ENCODE peak calls at places on chromosomes 5 and 9, in five cellular contexts. G, H, O, A and F are unnamed samples.

GRCh38 chr5:127757576-127757975 is 54.4 kb downstream of the CCDC192 start:
- DNase-seq in G (peak; percentile 43), H (peak; percentile 53), O (no peak), A (no peak), F (peak; percentile 78)

GRCh38 chr5:74200560-74200959 is 440.0 kb downstream of the ENC1 start:
- DNase-seq in G (no peak), H (no peak), O (no peak), A (no peak), F (no peak)

GRCh38 chr5:127089206-127089605 is 15.9 kb upstream of the C5orf63 start:
- DNase-seq in G (no peak), H (no peak), O (no peak), A (no peak), F (no peak)

GRCh38 chr5:142816577-142816976 is 46.4 kb downstream of the ARHGAP26 start:
- DNase-seq in G (no peak), H (peak; percentile 40), O (peak; percentile 67), A (no peak), F (peak; percentile 20)

GRCh38 chr9:10045598-10045997 is 567.2 kb downstream of the PTPRD start:
- DNase-seq in G (no peak), H (peak; percentile 26), O (no peak), A (no peak), F (peak; percentile 28)

GRCh38 chr5:96207420-96207819 is 225.6 kb downstream of the PCSK1 start:
- DNase-seq in G (no peak), H (no peak), O (no peak), A (no peak), F (no peak)

GRCh38 chr5:1048861-1049838 is 40.5 kb downstream of the NKD2 start:
- DNase-seq in G (no peak), H (no peak), O (no peak), A (no peak), F (no peak)

GRCh38 chr9:87405677-87406544 is 91.8 kb upstream of the DAPK1 start:
- DNase-seq in G (no peak), H (no peak), O (peak; percentile 84), A (no peak), F (no peak)

GRCh38 chr5:73354406-73354805 is 94.2 kb downstream of the FOXD1 start:
- DNase-seq in G (no peak), H (no peak), O (no peak), A (no peak), F (no peak)

GRCh38 chr5:135375040-135375439 is 24.0 kb downstream of the MACROH2A1 start:
- DNase-seq in G (no peak), H (no peak), O (no peak), A (no peak), F (no peak)

GRCh38 chr9:97766092-97766491 is 69.0 kb upstream of the XPA start:
- DNase-seq in G (no peak), H (peak; percentile 80), O (no peak), A (no peak), F (peak; percentile 31)

GRCh38 chr9:33263131-33263935 is 1.2 kb downstream of the BAG1 start:
- DNase-seq in G (peak; percentile 15), H (peak; percentile 35), O (peak; percentile 23), A (no peak), F (peak; percentile 10)

GRCh38 chr5:38008198-38008597 is 168.4 kb upstream of the GDNF start:
- DNase-seq in G (no peak), H (no peak), O (no peak), A (no peak), F (no peak)

GRCh38 chr5:40972434-40972833 is 63.1 kb downstream of the C7 start:
- DNase-seq in G (no peak), H (no peak), O (no peak), A (no peak), F (no peak)

GRCh38 chr5:127492854-127493738 is 24.3 kb upstream of the PRRC1 start:
- DNase-seq in G (no peak), H (peak; percentile 33), O (no peak), A (no peak), F (peak; percentile 48)

GRCh38 chr5:173689713-173690360 is 73.4 kb upstream of the BOD1 start:
- DNase-seq in G (no peak), H (no peak), O (no peak), A (no peak), F (no peak)

GRCh38 chr9:122445155-122445749 is 32.5 kb downstream of the OR1J1 start:
- DNase-seq in G (no peak), H (no peak), O (no peak), A (no peak), F (peak; percentile 11)

GRCh38 chr5:122156724-122157325 is 27.5 kb downstream of the ZNF474 start:
- DNase-seq in G (no peak), H (peak; percentile 45), O (no peak), A (no peak), F (peak; percentile 51)

GRCh38 chr9:91162784-91163440 is 198.8 kb downstream of the AUH start:
- DNase-seq in G (no peak), H (no peak), O (peak; percentile 40), A (no peak), F (peak; percentile 27)

GRCh38 chr9:91164724-91165520 is 196.8 kb downstream of the AUH start:
- DNase-seq in G (no peak), H (peak; percentile 93), O (peak; percentile 60), A (no peak), F (peak; percentile 89)

GRCh38 chr9:91162311-91162710 is 199.4 kb downstream of the AUH start:
- DNase-seq in G (no peak), H (peak; percentile 68), O (no peak), A (no peak), F (peak; percentile 89)

GRCh38 chr9:91163441-91163772 is 198.3 kb downstream of the AUH start:
- DNase-seq in G (no peak), H (no peak), O (no peak), A (no peak), F (no peak)

DNA sequence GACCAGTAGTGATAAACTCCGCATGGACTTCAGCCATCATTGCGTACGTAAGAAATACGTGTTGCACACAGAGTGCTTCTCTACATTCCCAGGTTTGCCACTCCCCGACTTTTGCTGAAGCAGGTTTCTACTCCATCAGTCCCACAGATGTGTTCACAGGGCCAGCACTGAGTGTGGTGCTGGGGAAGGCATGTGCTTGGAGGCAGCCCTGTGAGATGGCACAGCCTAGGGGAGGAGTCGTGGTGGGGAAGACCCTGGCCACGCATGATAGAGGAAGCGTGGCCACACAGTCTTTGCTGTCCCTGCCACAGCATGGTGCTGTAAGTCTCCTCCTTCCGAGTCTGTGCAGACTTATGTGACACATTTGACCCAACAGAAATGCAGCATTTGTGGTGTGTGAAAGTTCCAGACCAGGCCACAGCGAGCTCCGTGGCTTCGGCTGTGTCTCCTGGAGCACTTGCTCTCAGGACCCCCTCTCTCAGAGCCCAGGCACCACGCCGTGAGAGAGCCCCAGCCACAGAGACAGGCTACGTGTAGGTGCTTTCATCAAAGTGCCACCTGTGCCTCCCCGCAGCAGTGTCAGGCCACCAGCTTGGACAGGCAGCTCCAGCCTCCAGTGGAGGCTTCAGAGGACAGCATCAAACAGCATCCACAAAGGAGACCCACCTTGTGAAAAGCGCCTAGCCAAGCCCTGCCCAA is 197.8 kb downstream of the AUH start:
- DNase-seq in G (no peak), H (no peak), O (no peak), A (no peak), F (no peak)
- H3K4me3 ChIP-seq in G (no peak overlapping the region), H (no peak overlapping the region), O (no peak overlapping the region), A (no peak overlapping the region), F (no peak overlapping the region)

GRCh38 chr5:119358901-119359603 is 3.2 kb downstream of the TNFAIP8 start:
- DNase-seq in G (no peak), H (no peak), O (no peak), A (no peak), F (peak; percentile 18)
- H3K4me3 ChIP-seq in G (no peak overlapping the region), H (no peak overlapping the region), O (no peak overlapping the region), A (no peak overlapping the region), F (no peak overlapping the region)

GRCh38 chr9:6079386-6079785 is 64.0 kb upstream of the RANBP6 start:
- DNase-seq in G (no peak), H (no peak), O (no peak), A (no peak), F (no peak)
- H3K4me3 ChIP-seq in G (peak overlapping the region; percentile 28), H (no peak overlapping the region), O (peak overlapping the region; percentile 54), A (no peak overlapping the region), F (peak overlapping the region; percentile 62)

GRCh38 chr5:175243441-175243840 is 200.5 kb downstream of the DRD1 start:
- DNase-seq in G (no peak), H (no peak), O (no peak), A (no peak), F (no peak)

GRCh38 chr5:175250426-175250825 is 193.6 kb downstream of the DRD1 start:
- DNase-seq in G (no peak), H (no peak), O (no peak), A (no peak), F (no peak)

GRCh38 chr5:175248416-175248905 is 195.5 kb downstream of the DRD1 start:
- DNase-seq in G (no peak), H (no peak), O (no peak), A (no peak), F (no peak)

GRCh38 chr5:175246242-175246891 is 197.6 kb downstream of the DRD1 start:
- DNase-seq in G (no peak), H (peak; percentile 0), O (peak; percentile 27), A (no peak), F (peak; percentile 72)

GRCh38 chr5:175247146-175247545 is 196.8 kb downstream of the DRD1 start:
- DNase-seq in G (no peak), H (no peak), O (no peak), A (no peak), F (peak; percentile 1)
- H3K4me3 ChIP-seq in G (no peak overlapping the region), H (no peak overlapping the region), O (no peak overlapping the region), A (no peak overlapping the region), F (no peak overlapping the region)

GRCh38 chr5:138985256-138985655 is 110.1 kb upstream of the LRRTM2 start:
- DNase-seq in G (no peak), H (no peak), O (no peak), A (no peak), F (peak; percentile 0)

GRCh38 chr5:138985683-138986082 is 110.5 kb upstream of the LRRTM2 start:
- DNase-seq in G (no peak), H (no peak), O (no peak), A (no peak), F (peak; percentile 0)

GRCh38 chr5:138990986-138991645 is 116.0 kb upstream of the LRRTM2 start:
- DNase-seq in G (no peak), H (no peak), O (no peak), A (no peak), F (peak; percentile 0)

GRCh38 chr5:138986186-138986775 is 111.1 kb upstream of the LRRTM2 start:
- DNase-seq in G (no peak), H (no peak), O (no peak), A (no peak), F (peak; percentile 0)

GRCh38 chr5:138989720-138990119 is 114.6 kb upstream of the LRRTM2 start:
- DNase-seq in G (no peak), H (no peak), O (no peak), A (no peak), F (peak; percentile 1)
- H3K4me3 ChIP-seq in G (no peak overlapping the region), H (no peak overlapping the region), O (no peak overlapping the region), A (no peak overlapping the region), F (no peak overlapping the region)

GRCh38 chr9:92140754-92141143 is 25.5 kb upstream of the SPTLC1 start:
- DNase-seq in G (no peak), H (no peak), O (no peak), A (no peak), F (no peak)
- H3K4me3 ChIP-seq in G (peak overlapping the region; percentile 25), H (peak overlapping the region; percentile 10), O (peak overlapping the region; percentile 54), A (peak overlapping the region; percentile 16), F (peak overlapping the region; percentile 58)